ENCODE peak calls at places on chromosomes 2 and 18, in nine cellular contexts. T is aorta, O is IMR-90, U is endodermal cell, A is SK-N-SH, Y is trophoblast cell, I is tibial artery, C is fibroblast of lung, S is mammary epithelial cell. V is an unnamed sample. For H3K36me3, the result is how much of the 10 kb centered on the place peaks cover.

GRCh38 chr2:218010838-218011616 is 8.2 kb upstream of the TNS1 start:
- DNase-seq in U (no peak), Y (no peak), O (no peak), C (no peak), I (no peak), S (no peak), T (no peak), A (peak), V (no peak)

GRCh38 chr18:23814977-23815614 is 125.8 kb downstream of the LAMA3 start:
- DNase-seq in A (peak), Y (no peak), U (no peak), T (no peak), I (no peak), C (no peak), O (no peak), S (no peak), V (no peak)

GRCh38 chr2:85445316-85446295 is 27.1 kb downstream of the SH2D6 start:
- DNase-seq in C (peak), T (no peak), S (no peak), I (peak), O (peak), Y (no peak), U (no peak), A (peak), V (peak)

GRCh38 chr2:230346921-230347533 is 20.0 kb downstream of the SP140L start:
- DNase-seq in C (peak), O (peak), I (no peak), T (no peak), Y (no peak), S (peak), U (no peak), A (no peak), V (no peak)

GRCh38 chr18:59159986-59160385 is 20.3 kb downstream of the SEC11C start:
- DNase-seq in I (no peak), T (no peak), C (no peak), O (no peak), S (no peak), U (no peak), A (no peak), Y (no peak), V (no peak)

GRCh38 chr2:117359266-117359970 is 455.1 kb upstream of the DDX18 start:
- DNase-seq in S (no peak), O (no peak), C (no peak), A (no peak), I (no peak), U (peak), T (no peak), Y (no peak), V (no peak)

GRCh38 chr2:65354773-65355172 is 77.6 kb downstream of the SPRED2 start:
- DNase-seq in C (no peak), Y (peak), U (no peak), S (peak), I (no peak), A (no peak), O (no peak), T (no peak), V (no peak)

GRCh38 chr2:48991415-48992131 is 162.7 kb downstream of the FSHR start:
- DNase-seq in C (no peak), I (no peak), T (no peak), O (no peak), S (no peak), A (no peak), U (no peak), Y (no peak), V (no peak)

GRCh38 chr18:9535430-9535972 is 60.2 kb downstream of the RALBP1 start:
- DNase-seq in U (no peak), O (peak), S (no peak), T (peak), A (peak), Y (peak), I (peak), C (peak), V (peak)

GRCh38 chr2:159201321-159202063 is 85.0 kb downstream of the WDSUB1 start:
- DNase-seq in A (no peak), I (no peak), S (no peak), Y (no peak), U (no peak), C (peak), T (no peak), O (peak), V (no peak)

DNA sequence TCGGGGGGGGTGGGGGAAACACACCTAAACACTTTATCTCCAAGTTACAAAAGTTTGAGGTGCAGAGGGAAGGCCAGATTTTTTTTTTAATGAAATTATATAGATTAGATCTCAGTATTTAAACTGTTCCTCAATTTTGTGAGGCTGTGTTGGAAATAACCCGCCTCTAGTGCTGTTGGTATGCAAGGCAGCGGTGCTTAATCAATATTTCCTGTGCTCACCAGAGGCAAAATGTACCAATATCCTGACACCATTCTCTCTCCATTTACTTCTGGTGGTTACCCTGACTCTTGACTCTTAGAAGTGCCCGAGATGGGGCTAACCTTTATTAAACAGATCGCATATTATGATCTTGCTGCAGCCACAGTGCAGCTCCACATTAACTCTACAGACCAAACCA is 54.8 kb upstream of the EML6 start:
- DNase-seq in T (no peak), Y (no peak), A (no peak), U (no peak), C (no peak), I (no peak), O (no peak), S (no peak), V (no peak)
- H3K36me3 ChIP-seq in T (under half), Y (under half), A (half or more), U (half or more), C (under half), I (under half), O (under half), S (under half), V (half or more)

GRCh38 chr2:61255580-61256437 is 93.8 kb downstream of the C2orf74 start:
- DNase-seq in S (peak), T (no peak), A (peak), Y (peak), U (no peak), C (peak), O (peak), I (no peak), V (peak)

GRCh38 chr2:61254536-61254935 is 92.5 kb downstream of the C2orf74 start:
- DNase-seq in O (no peak), I (no peak), A (no peak), U (no peak), Y (no peak), T (no peak), S (no peak), C (peak), V (no peak)

GRCh38 chr2:61249521-61250071 is 87.6 kb downstream of the C2orf74 start:
- DNase-seq in I (no peak), S (no peak), T (no peak), O (no peak), A (no peak), C (no peak), U (no peak), Y (no peak), V (no peak)

GRCh38 chr2:61252031-61252430 is 90.0 kb downstream of the C2orf74 start:
- DNase-seq in O (no peak), T (no peak), A (no peak), Y (no peak), C (no peak), S (no peak), U (no peak), I (no peak), V (no peak)

GRCh38 chr2:61253136-61253535 is 91.1 kb downstream of the C2orf74 start:
- DNase-seq in T (no peak), O (peak), U (no peak), C (peak), Y (no peak), S (peak), I (no peak), A (no peak), V (no peak)
- H3K36me3 ChIP-seq in T (under half), O (under half), U (half or more), C (under half), Y (under half), S (under half), I (under half), A (under half), V (half or more)

GRCh38 chr2:69911985-69912563 is 2.8 kb upstream of the MXD1 start:
- DNase-seq in A (peak), Y (no peak), T (no peak), C (peak), I (no peak), U (no peak), S (peak), O (peak), V (peak)

GRCh38 chr2:69902213-69902922 is 8.6 kb downstream of the SNRNP27 start:
- DNase-seq in O (no peak), Y (no peak), U (no peak), A (no peak), T (peak), C (no peak), S (no peak), I (no peak), V (no peak)

DNA sequence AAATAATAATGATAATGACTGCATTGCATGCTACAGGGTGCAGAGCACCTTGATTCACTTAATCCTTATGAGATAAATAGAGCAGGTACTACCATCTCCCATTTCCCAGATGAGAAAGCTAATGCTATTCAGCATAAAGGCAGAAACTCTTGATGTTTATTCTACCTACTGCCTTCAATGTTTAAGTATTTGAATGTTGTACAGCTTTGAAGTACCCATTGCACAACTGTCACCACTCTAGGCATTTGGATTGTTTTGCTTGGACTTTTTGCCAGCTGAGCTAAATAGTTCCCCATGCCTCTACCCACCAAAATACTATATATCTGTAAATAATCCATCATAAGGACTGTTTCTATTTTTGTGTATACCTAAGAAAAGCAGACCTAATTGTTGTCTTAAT is 7.7 kb upstream of the MXD1 start:
- DNase-seq in A (no peak), O (no peak), Y (no peak), I (no peak), U (no peak), T (no peak), S (no peak), C (no peak), V (no peak)
- H3K36me3 ChIP-seq in A (half or more), O (under half), Y (under half), I (half or more), U (half or more), T (under half), S (under half), C (under half), V (half or more)

DNA sequence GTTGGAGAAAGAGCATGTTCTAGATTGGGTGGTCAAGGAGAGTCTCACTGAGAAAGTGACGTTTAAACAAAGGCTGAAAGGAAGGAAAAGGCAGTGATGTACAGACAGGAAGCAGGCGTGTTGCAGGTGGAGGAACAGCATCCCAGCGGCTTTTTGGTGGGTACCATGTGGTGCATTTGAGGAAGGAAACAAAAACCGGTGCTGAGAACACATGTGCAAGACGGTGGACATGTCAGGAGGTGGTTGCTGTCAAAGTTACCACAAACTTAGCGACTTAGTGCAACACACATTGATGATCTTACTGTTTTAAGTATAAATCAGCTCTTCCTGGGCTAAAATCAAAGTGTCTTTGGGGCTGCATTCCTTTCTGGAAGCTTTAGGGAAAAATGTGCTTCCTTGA is 380.7 kb downstream of the FBXO15 start:
- DNase-seq in U (no peak), S (no peak), T (no peak), A (no peak), O (no peak), Y (no peak), I (no peak), C (peak), V (no peak)
- H3K36me3 ChIP-seq in U (under half), S (under half), T (under half), A (under half), O (under half), Y (under half), I (under half), C (under half), V (under half)

DNA sequence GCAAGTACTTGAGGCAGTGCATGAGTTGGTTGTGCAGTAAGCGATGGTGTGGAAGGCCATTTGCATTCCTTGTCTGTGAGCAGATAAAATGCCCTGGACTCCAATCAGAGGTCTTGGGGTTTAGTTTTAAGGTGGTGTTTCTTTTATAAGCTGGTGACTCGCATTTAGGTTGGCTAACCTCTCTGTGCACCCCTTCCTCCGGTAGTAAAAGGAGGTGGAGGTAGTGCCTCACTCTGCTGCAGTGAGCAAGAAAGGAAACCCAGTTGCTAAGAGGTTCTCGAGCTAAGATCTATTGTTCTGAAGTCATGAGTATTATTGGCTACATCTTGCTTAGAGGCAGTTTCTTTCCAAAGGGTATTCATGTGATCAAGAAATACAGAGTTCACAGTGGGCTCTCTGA is 74.3 kb upstream of the EML6 start:
- DNase-seq in S (no peak), U (no peak), C (no peak), Y (no peak), T (no peak), O (no peak), I (no peak), A (no peak), V (no peak)
- H3K36me3 ChIP-seq in S (half or more), U (half or more), C (under half), Y (half or more), T (under half), O (half or more), I (half or more), A (half or more), V (half or more)

GRCh38 chr2:9390151-9390850 is 33.0 kb downstream of the ITGB1BP1 start:
- DNase-seq in S (no peak), C (no peak), U (peak), O (no peak), A (no peak), I (peak), T (no peak), Y (no peak), V (no peak)

GRCh38 chr2:9388950-9389911 is 34.1 kb downstream of the ITGB1BP1 start:
- DNase-seq in C (no peak), U (peak), T (no peak), O (no peak), I (peak), A (no peak), Y (peak), S (no peak), V (no peak)

GRCh38 chr2:9392895-9393757 is 30.2 kb downstream of the ITGB1BP1 start:
- DNase-seq in O (no peak), I (peak), A (no peak), T (peak), S (no peak), U (peak), C (no peak), Y (no peak), V (no peak)

GRCh38 chr2:9391961-9392695 is 31.2 kb downstream of the ITGB1BP1 start:
- DNase-seq in I (peak), O (no peak), C (no peak), U (peak), S (no peak), Y (no peak), T (no peak), A (no peak), V (no peak)

DNA sequence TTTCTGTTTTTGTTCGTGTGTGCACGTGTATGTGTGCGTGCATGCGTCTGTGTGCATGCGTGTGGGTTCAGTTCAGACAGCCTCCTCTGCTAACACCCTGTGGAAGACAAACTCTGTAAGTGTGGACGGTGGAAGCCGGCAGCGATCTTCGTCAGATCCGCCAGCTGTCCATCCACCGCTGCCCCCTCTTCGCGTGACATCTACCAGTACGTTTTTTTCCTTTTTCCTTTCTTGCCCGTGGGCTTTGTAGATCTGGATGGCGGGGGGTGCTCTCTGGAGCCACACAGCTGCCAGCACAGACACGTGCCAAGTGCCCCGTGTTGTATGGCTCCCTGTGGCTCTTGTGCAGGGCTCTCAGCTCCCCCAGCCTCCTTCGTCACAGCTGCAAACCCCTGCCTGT is 32.3 kb downstream of the ITGB1BP1 start:
- DNase-seq in T (no peak), C (no peak), S (no peak), Y (no peak), O (no peak), I (peak), U (peak), A (no peak), V (no peak)
- H3K36me3 ChIP-seq in T (under half), C (under half), S (under half), Y (under half), O (under half), I (under half), U (under half), A (half or more), V (under half)

DNA sequence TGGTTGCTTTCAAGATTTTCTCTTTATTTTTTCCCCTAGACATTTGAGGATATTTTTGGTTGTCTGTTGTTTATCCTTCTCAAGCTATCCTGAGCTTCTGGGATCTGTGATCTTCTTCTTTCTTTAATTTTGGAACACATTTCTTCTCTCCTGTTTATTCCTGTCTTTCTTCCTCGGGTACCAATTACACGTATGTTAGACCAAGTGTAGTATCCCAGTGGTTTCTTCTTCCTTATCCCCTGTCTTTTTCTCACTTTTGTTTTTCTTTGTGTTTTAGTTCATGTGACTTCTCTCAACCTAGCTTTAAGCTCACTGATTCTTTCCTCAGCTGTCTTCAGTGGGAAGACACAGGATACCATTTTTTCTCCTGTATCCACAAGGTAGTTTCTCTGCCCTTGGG is 120.0 kb downstream of the GALR1 start:
- DNase-seq in T (no peak), A (no peak), I (no peak), S (no peak), O (no peak), Y (no peak), U (no peak), C (no peak), V (no peak)
- H3K36me3 ChIP-seq in T (under half), A (under half), I (under half), S (under half), O (under half), Y (under half), U (under half), C (under half), V (under half)